ENCODE peak calls at places on chromosome 17, in four cellular contexts. D, I, C and H are unnamed samples.

GRCh38 chr17:1486802-1487695 is 5.4 kb downstream of the MYO1C start:
- DNase-seq in D (no peak), I (peak; percentile 49), C (peak; percentile 54), H (no peak)

GRCh38 chr17:44308865-44309264 is 464 bp downstream of the RUNDC3A start:
- DNase-seq in D (no peak), I (no peak), C (no peak), H (no peak)

GRCh38 chr17:33303254-33303653 is 10.2 kb upstream of the ASIC2 start:
- DNase-seq in D (no peak), I (no peak), C (no peak), H (no peak)

GRCh38 chr17:77736207-77736600 is 222.3 kb upstream of the TNRC6C start:
- DNase-seq in D (no peak), I (peak; percentile 42), C (no peak), H (peak; percentile 3)

GRCh38 chr17:12856451-12856850 is 67.2 kb downstream of the ARHGAP44 start:
- DNase-seq in D (no peak), I (no peak), C (no peak), H (no peak)

GRCh38 chr17:2705263-2705662 is 6.3 kb downstream of the CLUH start:
- DNase-seq in D (no peak), I (no peak), C (no peak), H (no peak)

GRCh38 chr17:15398291-15398690 is 56.9 kb upstream of the TEKT3 start:
- DNase-seq in D (no peak), I (no peak), C (no peak), H (no peak)

GRCh38 chr17:34377078-34377823 is 14.2 kb upstream of the CCL1 start:
- DNase-seq in D (no peak), I (no peak), C (no peak), H (no peak)

GRCh38 chr17:10729334-10730193 is at the start of gene TMEM220:
- DNase-seq in D (no peak), I (peak; percentile 81), C (peak; percentile 66), H (peak; percentile 73)

GRCh38 chr17:61000911-61001310 is 323.3 kb downstream of the BCAS3 start:
- DNase-seq in D (peak; percentile 28), I (peak; percentile 12), C (no peak), H (no peak)

GRCh38 chr17:50363217-50364060 is 9.5 kb downstream of the MRPL27 start:
- DNase-seq in D (no peak), I (peak; percentile 60), C (peak; percentile 90), H (peak; percentile 44)

GRCh38 chr17:66580178-66580577 is 254.7 kb upstream of the CACNG5 start:
- DNase-seq in D (no peak), I (peak; percentile 81), C (peak; percentile 40), H (no peak)
- H3K4me3 ChIP-seq in D (no peak overlapping the region), I (no peak overlapping the region), C (no peak overlapping the region), H (no peak overlapping the region)

DNA sequence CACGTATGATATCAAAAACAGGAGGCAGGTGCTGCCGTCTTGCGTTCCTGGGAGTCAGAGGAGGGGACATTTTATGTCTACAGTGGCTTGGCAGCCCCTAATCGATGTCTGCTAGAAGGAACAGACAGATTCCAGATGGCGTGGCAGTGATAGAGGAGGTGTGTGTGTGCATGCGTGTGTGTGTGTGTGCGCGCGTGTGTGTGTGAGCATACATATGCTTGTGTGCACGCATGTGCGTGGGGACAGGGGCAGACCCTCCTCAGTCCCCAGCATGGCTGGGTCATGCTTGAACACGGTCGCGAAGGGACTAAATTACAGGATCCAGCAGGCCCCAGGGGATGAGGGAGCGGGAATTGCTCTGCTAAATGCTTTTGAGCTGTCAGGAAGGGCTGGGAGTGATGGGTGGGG is 44.6 kb downstream of the SREBF1 start:
- DNase-seq in D (no peak), I (no peak), C (no peak), H (no peak)
- H3K4me3 ChIP-seq in D (no peak overlapping the region), I (no peak overlapping the region), C (no peak overlapping the region), H (no peak overlapping the region)

GRCh38 chr17:19386276-19386863 is 620 bp downstream of the MFAP4 start:
- DNase-seq in D (peak; percentile 71), I (no peak), C (no peak), H (no peak)
- H3K4me3 ChIP-seq in D (peak overlapping the region; percentile 49), I (no peak overlapping the region), C (no peak overlapping the region), H (no peak overlapping the region)

DNA sequence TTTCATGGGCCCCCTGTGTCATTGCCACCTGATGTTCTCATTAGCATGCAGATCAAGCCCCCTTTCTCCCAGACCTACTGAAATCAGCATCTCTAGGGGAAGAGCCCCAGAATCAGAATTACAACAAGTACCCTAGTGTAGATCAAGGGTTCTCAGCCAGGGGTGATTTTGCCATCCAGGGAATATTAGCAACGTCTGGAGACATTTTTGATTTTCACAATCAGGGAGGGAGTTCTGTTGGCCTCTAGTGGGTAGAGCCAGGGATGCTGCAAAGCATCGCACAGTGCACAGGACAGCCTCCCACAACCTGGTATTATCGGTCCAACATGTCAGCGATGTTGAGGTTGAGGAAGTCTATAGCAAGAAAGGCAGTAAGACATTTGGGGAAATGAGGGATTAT is 7.3 kb downstream of the AMZ2 start:
- DNase-seq in D (no peak), I (no peak), C (no peak), H (no peak)
- H3K4me3 ChIP-seq in D (no peak overlapping the region), I (no peak overlapping the region), C (no peak overlapping the region), H (no peak overlapping the region)